ENCODE peak calls at places on chromosome 12, in seven cellular contexts. G, X, C, R, Q, E and U are unnamed samples. For H3K27me3, the result is how much of the 10 kb centered on the place peaks cover.

GRCh38 chr12:32211066-32211768 is 104.6 kb downstream of the BICD1 start:
- DNase-seq in G (no peak), X (no peak), C (no peak), R (no peak), Q (no peak), E (no peak), U (no peak)

GRCh38 chr12:30178948-30179347 is 395.2 kb upstream of the TMTC1 start:
- DNase-seq in G (no peak), X (no peak), C (no peak), R (no peak), Q (no peak), E (no peak), U (no peak)

GRCh38 chr12:693937-694533 is 30.8 kb upstream of the NINJ2 start:
- DNase-seq in G (no peak), X (no peak), C (no peak), R (no peak), Q (no peak), E (no peak), U (no peak)

GRCh38 chr12:27333311-27334009 is 824 bp downstream of the BMAL2 start:
- DNase-seq in G (no peak), X (peak), C (peak), R (peak), Q (peak), E (peak), U (peak)

GRCh38 chr12:25972783-25973182 is 14.3 kb downstream of the RASSF8 start:
- DNase-seq in G (no peak), X (no peak), C (no peak), R (no peak), Q (no peak), E (no peak), U (no peak)

GRCh38 chr12:128763395-128763794 is 60.4 kb downstream of the SLC15A4 start:
- DNase-seq in G (no peak), X (no peak), C (no peak), R (no peak), Q (no peak), E (no peak), U (no peak)

GRCh38 chr12:94795053-94795452 is 144.7 kb upstream of the TMCC3 start:
- DNase-seq in G (no peak), X (no peak), C (no peak), R (no peak), Q (no peak), E (no peak), U (no peak)

GRCh38 chr12:113130457-113131135 is 5.0 kb downstream of the RASAL1 start:
- DNase-seq in G (no peak), X (peak), C (no peak), R (no peak), Q (no peak), E (no peak), U (no peak)

GRCh38 chr12:12683725-12684124 is 12.3 kb downstream of the GPR19 start:
- DNase-seq in G (no peak), X (no peak), C (no peak), R (no peak), Q (no peak), E (no peak), U (no peak)

GRCh38 chr12:401235-402126 is at the start of gene CCDC77:
- DNase-seq in G (peak), X (peak), C (peak), R (peak), Q (peak), E (peak), U (peak)

GRCh38 chr12:54725233-54725843 is 77.2 kb upstream of the DCD start:
- DNase-seq in G (no peak), X (no peak), C (no peak), R (no peak), Q (peak), E (no peak), U (no peak)
- H3K27me3 ChIP-seq in G (under half), X (under half), C (under half), R (under half), Q (under half), E (under half), U (under half)

DNA sequence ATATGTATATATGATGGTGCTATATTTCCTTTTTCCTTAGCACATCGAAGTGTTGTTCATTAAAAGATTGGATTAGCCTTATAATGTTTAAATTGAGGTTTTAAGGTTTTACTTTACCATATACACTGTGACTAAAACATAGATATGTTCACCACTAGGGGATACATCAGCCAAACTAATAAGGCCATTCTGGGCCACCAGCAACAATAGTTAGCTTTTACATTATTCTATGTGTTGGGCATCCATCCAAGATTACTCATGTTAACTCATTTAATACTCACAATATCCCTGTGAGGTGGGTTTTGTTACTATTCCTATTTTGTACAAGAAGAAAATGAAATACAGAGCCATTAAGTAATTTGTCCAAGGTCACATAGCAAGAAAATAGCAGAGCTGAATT is 202.6 kb upstream of the AVPR1A start:
- DNase-seq in G (no peak), X (no peak), C (no peak), R (no peak), Q (peak), E (no peak), U (no peak)
- TF ChIP-seq CTCF in G (no peak), X (no peak), C (no peak), R (no peak), Q (peak), E (no peak), U (peak)

GRCh38 chr12:53695148-53696138 is 19.6 kb upstream of the ATP5MC2 start:
- DNase-seq in G (no peak), X (no peak), C (peak), R (no peak), Q (peak), E (peak), U (no peak)
- H3K27me3 ChIP-seq in G (under half), X (under half), C (half or more), R (under half), Q (half or more), E (under half), U (under half)

GRCh38 chr12:11026118-11026517 is 3.7 kb upstream of the TAS2R19 start:
- DNase-seq in G (no peak), X (no peak), C (no peak), R (no peak), Q (no peak), E (no peak), U (no peak)
- TF ChIP-seq CTCF in G (no peak), X (no peak), C (no peak), R (no peak), Q (peak), E (no peak), U (no peak)

GRCh38 chr12:3933074-3933818 is 60.0 kb upstream of the PARP11 start:
- DNase-seq in G (no peak), X (no peak), C (no peak), R (no peak), Q (no peak), E (no peak), U (no peak)

GRCh38 chr12:3930216-3930615 is 57.0 kb upstream of the PARP11 start:
- DNase-seq in G (no peak), X (no peak), C (no peak), R (no peak), Q (no peak), E (no peak), U (no peak)

GRCh38 chr12:3928538-3929220 is 55.5 kb upstream of the PARP11 start:
- DNase-seq in G (no peak), X (no peak), C (no peak), R (no peak), Q (no peak), E (no peak), U (peak)

GRCh38 chr12:3931721-3932120 is 58.5 kb upstream of the PARP11 start:
- DNase-seq in G (no peak), X (no peak), C (no peak), R (no peak), Q (no peak), E (no peak), U (no peak)

DNA sequence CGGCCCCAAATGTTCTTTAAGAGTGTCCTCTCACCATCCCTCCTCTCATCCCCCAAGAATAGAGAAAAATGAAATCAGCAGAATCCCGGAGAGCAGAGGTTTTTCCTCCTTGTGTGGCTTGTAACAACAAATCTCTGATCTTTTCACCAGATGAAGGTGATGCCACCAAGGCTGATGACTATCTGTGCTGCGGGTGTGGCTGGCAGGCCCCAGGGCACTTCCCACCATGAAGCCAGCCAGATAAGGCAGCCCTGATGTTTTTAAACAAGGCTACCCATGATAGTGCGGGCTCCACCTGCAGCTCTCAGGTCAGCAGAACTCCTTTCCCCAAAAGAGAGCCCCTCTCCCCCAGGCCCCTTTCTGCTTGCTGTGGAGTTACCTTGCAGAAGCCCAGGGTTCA is 58.0 kb upstream of the PARP11 start:
- DNase-seq in G (no peak), X (no peak), C (no peak), R (no peak), Q (no peak), E (peak), U (no peak)
- H3K27me3 ChIP-seq in G (under half), X (under half), C (half or more), R (under half), Q (under half), E (under half), U (under half)

DNA sequence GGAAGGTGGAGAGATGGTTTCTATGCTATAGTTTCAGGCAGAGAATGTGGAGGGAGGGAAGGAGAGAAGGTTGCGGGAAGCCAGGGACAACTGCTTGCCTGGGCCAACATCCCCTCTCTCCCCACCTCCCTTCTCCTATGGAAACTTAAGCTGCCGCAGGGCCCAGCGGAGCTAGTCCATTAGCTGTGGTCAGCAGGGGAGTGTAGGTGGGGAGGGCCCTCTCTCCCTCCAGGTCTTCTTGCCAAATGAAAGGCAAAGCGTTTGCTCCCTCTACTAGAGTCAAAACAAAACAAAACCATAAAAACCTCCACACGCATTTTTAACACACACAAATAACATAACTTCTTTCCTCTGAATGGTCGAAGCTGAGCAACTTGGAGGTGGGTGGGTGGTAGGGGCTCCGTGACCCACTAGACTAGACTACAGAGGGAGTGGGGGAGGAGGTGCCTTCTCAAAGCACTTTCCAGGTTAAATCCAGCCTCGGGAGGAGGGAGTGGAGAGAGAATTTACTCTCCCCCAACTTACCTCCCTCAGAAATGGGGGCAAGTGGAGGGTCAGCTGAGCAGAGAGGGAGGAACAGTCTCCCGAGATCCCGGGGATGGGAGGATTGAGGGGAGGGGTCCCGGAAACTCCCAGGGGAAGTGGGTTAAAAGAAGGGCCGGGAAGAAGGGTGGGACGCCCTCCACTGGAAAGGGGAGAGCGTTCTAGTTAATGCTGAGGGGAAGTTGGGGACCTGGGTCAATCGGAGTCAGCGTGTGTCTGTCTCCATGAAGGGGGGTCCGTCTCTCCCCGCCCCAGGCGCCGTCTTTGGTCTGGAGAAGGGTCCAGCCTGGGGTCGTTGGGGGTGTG is 4.6 kb upstream of the CACNB3 start:
- DNase-seq in G (peak), X (no peak), C (no peak), R (peak), Q (no peak), E (no peak), U (no peak)
- TF ChIP-seq CTCF in G (no peak), X (no peak), C (no peak), R (no peak), Q (no peak), E (no peak), U (no peak)

DNA sequence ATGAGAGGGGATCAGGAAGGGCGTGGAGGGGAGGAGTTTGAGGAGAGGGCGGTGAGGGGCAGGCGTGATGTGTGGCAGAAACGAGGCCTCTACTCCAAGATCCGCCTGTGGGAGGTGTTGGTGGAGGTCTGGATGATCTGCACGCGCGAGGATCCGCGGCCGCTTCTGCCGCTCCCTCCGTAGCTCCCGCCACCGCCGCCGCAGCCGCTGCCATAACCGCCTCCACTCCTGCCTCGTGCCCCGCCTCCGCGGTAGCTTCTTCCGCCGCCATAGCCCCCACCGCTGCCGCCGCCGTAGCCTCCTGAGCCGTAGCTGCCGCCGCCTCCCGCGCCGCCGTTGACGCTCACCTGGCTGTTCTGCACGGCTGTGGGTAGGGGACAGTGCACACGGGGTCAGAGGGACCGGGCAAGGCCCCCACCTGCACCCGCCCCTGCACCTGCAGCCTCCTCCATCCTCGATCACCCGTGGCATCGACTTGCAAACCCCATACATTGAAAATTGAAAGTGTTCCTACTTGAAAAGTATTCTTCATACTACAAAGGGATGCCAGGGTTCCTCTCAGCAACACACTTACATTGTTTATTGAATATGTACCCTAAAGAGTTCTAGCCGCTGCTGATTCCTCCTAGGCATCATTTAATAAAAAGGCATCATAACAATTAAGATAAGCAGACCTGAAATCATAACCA is 11.0 kb upstream of the KRT1 start:
- DNase-seq in G (no peak), X (peak), C (peak), R (no peak), Q (no peak), E (peak), U (no peak)
- H3K27me3 ChIP-seq in G (under half), X (under half), C (half or more), R (under half), Q (under half), E (under half), U (under half)

DNA sequence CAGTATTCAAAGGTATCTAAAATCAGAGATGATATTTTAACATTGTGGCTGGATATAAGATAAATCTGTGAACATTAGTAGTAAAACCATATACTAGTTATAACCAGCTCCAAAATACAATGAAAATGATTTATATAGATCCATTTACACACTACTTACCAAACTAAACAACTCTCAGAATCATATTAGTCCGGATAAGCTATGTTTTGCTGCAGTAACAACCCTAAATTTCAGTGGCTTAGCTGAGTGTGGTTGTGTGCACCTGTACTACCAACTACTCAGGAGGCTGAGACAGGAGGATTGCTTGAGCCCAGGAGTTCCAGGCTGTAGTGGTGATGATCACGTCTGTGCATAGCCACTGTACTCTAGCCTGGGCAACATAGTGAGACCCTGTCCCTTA is 23.8 kb downstream of the ZDHHC17 start:
- DNase-seq in G (no peak), X (no peak), C (no peak), R (no peak), Q (no peak), E (no peak), U (no peak)
- TF ChIP-seq CTCF in G (no peak), X (no peak), C (no peak), R (no peak), Q (no peak), E (no peak), U (no peak)